ENCODE peak calls at places on chromosome 12, in six cellular contexts. One of them, this sample, is unnamed.
A peak's percentile ranks its signal among the peaks of the same experiment; 100 is the strongest.

GRCh38 chr12:53056296-53056695 is 6.4 kb downstream of the TNS2 start:
- DNase-seq in A549: no peak
- DNase-seq in LoVo: no peak
- DNase-seq in lower lobe of right lung: peak; percentile 31
- DNase-seq in iPS DF 19.7: no peak
- DNase-seq in Right ventricle myocardium superior: no peak
- DNase-seq in this sample: no peak

GRCh38 chr12:115511971-115512370 is 765.5 kb downstream of the MED13L start:
- DNase-seq in A549: no peak
- DNase-seq in LoVo: no peak
- DNase-seq in lower lobe of right lung: no peak
- DNase-seq in iPS DF 19.7: no peak
- DNase-seq in Right ventricle myocardium superior: no peak
- DNase-seq in this sample: no peak

GRCh38 chr12:102824218-102824835 is 92.7 kb downstream of the PAH start:
- DNase-seq in A549: peak; percentile 27
- DNase-seq in LoVo: no peak
- DNase-seq in lower lobe of right lung: peak; percentile 47
- DNase-seq in iPS DF 19.7: peak; percentile 54
- DNase-seq in Right ventricle myocardium superior: peak; percentile 55
- DNase-seq in this sample: peak; percentile 18

GRCh38 chr12:49651855-49652254 is 28.5 kb downstream of the PRPF40B start:
- DNase-seq in A549: no peak
- DNase-seq in LoVo: no peak
- DNase-seq in lower lobe of right lung: no peak
- DNase-seq in iPS DF 19.7: no peak
- DNase-seq in Right ventricle myocardium superior: no peak
- DNase-seq in this sample: no peak

GRCh38 chr12:112170376-112170775 is 45.0 kb downstream of the TRAFD1 start:
- DNase-seq in A549: peak; percentile 49
- DNase-seq in LoVo: no peak
- DNase-seq in lower lobe of right lung: no peak
- DNase-seq in iPS DF 19.7: no peak
- DNase-seq in Right ventricle myocardium superior: peak; percentile 45
- DNase-seq in this sample: no peak

GRCh38 chr12:98416845-98417244 is 98.5 kb upstream of the TMPO start:
- DNase-seq in A549: peak; percentile 40
- DNase-seq in LoVo: no peak
- DNase-seq in lower lobe of right lung: no peak
- DNase-seq in iPS DF 19.7: no peak
- DNase-seq in Right ventricle myocardium superior: no peak
- DNase-seq in this sample: no peak

GRCh38 chr12:121530600-121531355 is 50.0 kb downstream of the KDM2B start:
- DNase-seq in A549: no peak
- DNase-seq in LoVo: no peak
- DNase-seq in lower lobe of right lung: peak; percentile 92
- DNase-seq in iPS DF 19.7: peak; percentile 50
- DNase-seq in Right ventricle myocardium superior: peak; percentile 91
- DNase-seq in this sample: no peak

GRCh38 chr12:47188576-47189441 is 109.0 kb upstream of the AMIGO2 start:
- DNase-seq in A549: no peak
- DNase-seq in LoVo: no peak
- DNase-seq in lower lobe of right lung: no peak
- DNase-seq in iPS DF 19.7: no peak
- DNase-seq in Right ventricle myocardium superior: no peak
- DNase-seq in this sample: no peak

GRCh38 chr12:116532986-116533342 is 26.2 kb upstream of the MAP1LC3B2 start:
- DNase-seq in A549: peak; percentile 69
- DNase-seq in LoVo: no peak
- DNase-seq in lower lobe of right lung: no peak
- DNase-seq in iPS DF 19.7: no peak
- DNase-seq in Right ventricle myocardium superior: no peak
- DNase-seq in this sample: no peak

GRCh38 chr12:45231515-45232145 is 15.7 kb downstream of the ANO6 start:
- DNase-seq in A549: no peak
- DNase-seq in LoVo: peak; percentile 52
- DNase-seq in lower lobe of right lung: no peak
- DNase-seq in iPS DF 19.7: no peak
- DNase-seq in Right ventricle myocardium superior: no peak
- DNase-seq in this sample: peak; percentile 65

GRCh38 chr12:103858953-103859601 is 18.0 kb upstream of the NT5DC3 start:
- DNase-seq in A549: peak; percentile 73
- DNase-seq in LoVo: peak; percentile 99
- DNase-seq in lower lobe of right lung: no peak
- DNase-seq in iPS DF 19.7: no peak
- DNase-seq in Right ventricle myocardium superior: no peak
- DNase-seq in this sample: peak; percentile 67

GRCh38 chr12:112234303-112234702 is 108.9 kb downstream of the TRAFD1 start:
- DNase-seq in A549: no peak
- DNase-seq in LoVo: no peak
- DNase-seq in lower lobe of right lung: no peak
- DNase-seq in iPS DF 19.7: no peak
- DNase-seq in Right ventricle myocardium superior: no peak
- DNase-seq in this sample: no peak

GRCh38 chr12:25648460-25648859 is 95.4 kb upstream of the LMNTD1 start:
- DNase-seq in A549: peak; percentile 24
- DNase-seq in LoVo: peak; percentile 91
- DNase-seq in lower lobe of right lung: peak; percentile 48
- DNase-seq in iPS DF 19.7: peak; percentile 12
- DNase-seq in Right ventricle myocardium superior: peak; percentile 59
- DNase-seq in this sample: no peak

GRCh38 chr12:45577844-45578399 is 151.6 kb upstream of the ARID2 start:
- DNase-seq in A549: no peak
- DNase-seq in LoVo: no peak
- DNase-seq in lower lobe of right lung: no peak
- DNase-seq in iPS DF 19.7: no peak
- DNase-seq in Right ventricle myocardium superior: no peak
- DNase-seq in this sample: no peak

GRCh38 chr12:20492251-20492728 is 124.0 kb downstream of the PDE3A start:
- DNase-seq in A549: peak; percentile 21
- DNase-seq in LoVo: peak; percentile 23
- DNase-seq in lower lobe of right lung: no peak
- DNase-seq in iPS DF 19.7: no peak
- DNase-seq in Right ventricle myocardium superior: no peak
- DNase-seq in this sample: no peak

GRCh38 chr12:127393460-127393859 is 873.5 kb upstream of the TMEM132C start:
- DNase-seq in A549: no peak
- DNase-seq in LoVo: no peak
- DNase-seq in lower lobe of right lung: no peak
- DNase-seq in iPS DF 19.7: no peak
- DNase-seq in Right ventricle myocardium superior: no peak
- DNase-seq in this sample: no peak

GRCh38 chr12:64171715-64172114 is 50.4 kb downstream of the KICS2 start:
- DNase-seq in A549: peak; percentile 24
- DNase-seq in LoVo: peak; percentile 32
- DNase-seq in lower lobe of right lung: no peak
- DNase-seq in iPS DF 19.7: no peak
- DNase-seq in Right ventricle myocardium superior: no peak
- DNase-seq in this sample: peak; percentile 5

GRCh38 chr12:55738113-55739024 is 4.6 kb upstream of the GDF11 start:
- DNase-seq in A549: peak; percentile 56
- DNase-seq in LoVo: peak; percentile 86
- DNase-seq in lower lobe of right lung: peak; percentile 85
- DNase-seq in iPS DF 19.7: peak; percentile 95
- DNase-seq in Right ventricle myocardium superior: peak; percentile 89
- DNase-seq in this sample: peak; percentile 72

GRCh38 chr12:100824476-100824875 is 29.9 kb downstream of the ANO4 start:
- DNase-seq in A549: no peak
- DNase-seq in LoVo: no peak
- DNase-seq in lower lobe of right lung: no peak
- DNase-seq in iPS DF 19.7: no peak
- DNase-seq in Right ventricle myocardium superior: no peak
- DNase-seq in this sample: no peak

GRCh38 chr12:111546758-111547383 is 52.2 kb downstream of the ATXN2 start:
- DNase-seq in A549: no peak
- DNase-seq in LoVo: no peak
- DNase-seq in lower lobe of right lung: no peak
- DNase-seq in iPS DF 19.7: no peak
- DNase-seq in Right ventricle myocardium superior: no peak
- DNase-seq in this sample: no peak

GRCh38 chr12:89211456-89211855 is 140.8 kb downstream of the DUSP6 start:
- DNase-seq in A549: no peak
- DNase-seq in LoVo: no peak
- DNase-seq in lower lobe of right lung: no peak
- DNase-seq in iPS DF 19.7: no peak
- DNase-seq in Right ventricle myocardium superior: no peak
- DNase-seq in this sample: no peak

GRCh38 chr12:1204581-1205121 is 213.6 kb downstream of the ERC1 start:
- DNase-seq in A549: no peak
- DNase-seq in LoVo: peak; percentile 15
- DNase-seq in lower lobe of right lung: no peak
- DNase-seq in iPS DF 19.7: no peak
- DNase-seq in Right ventricle myocardium superior: no peak
- DNase-seq in this sample: no peak